ENCODE peak calls at places on chromosomes 1 and 21, in seven cellular contexts. M is mammary epithelial cell, V is PC-9, R is fibroblast of lung, N is HCT116, J is endothelial cell of umbilical vein, H is GM23338. W is an unnamed sample.

GRCh38 chr1:235998812-235999211 is 66.1 kb downstream of the NID1 start:
- DNase-seq in M (peak; percentile 47), V (peak; percentile 15), R (no peak), N (no peak), J (no peak), H (no peak), W (peak; percentile 39)

GRCh38 chr1:185894806-185895205 is 160.6 kb downstream of the HMCN1 start:
- DNase-seq in M (no peak), V (no peak), R (peak; percentile 9), N (no peak), J (peak; percentile 49), H (no peak), W (no peak)

GRCh38 chr1:151943591-151943990 is 34.3 kb upstream of the THEM4 start:
- DNase-seq in M (no peak), V (no peak), R (no peak), N (no peak), J (no peak), H (no peak), W (no peak)

GRCh38 chr1:33280091-33280661 is 23.9 kb downstream of the ZNF362 start:
- DNase-seq in M (no peak), V (no peak), R (no peak), N (no peak), J (no peak), H (peak; percentile 31), W (no peak)

GRCh38 chr1:215133532-215133931 is 51.0 kb downstream of the KCNK2 start:
- DNase-seq in M (no peak), V (no peak), R (no peak), N (no peak), J (no peak), H (no peak), W (no peak)

GRCh38 chr21:18443686-18444085 is 40.1 kb upstream of the TMPRSS15 start:
- DNase-seq in M (no peak), V (no peak), R (no peak), N (no peak), J (no peak), H (no peak), W (no peak)

GRCh38 chr21:41764558-41765392 is 2.1 kb downstream of the RIPK4 start:
- DNase-seq in M (peak; percentile 61), V (peak; percentile 38), R (no peak), N (no peak), J (no peak), H (no peak), W (no peak)

GRCh38 chr1:10866314-10867091 is 70.1 kb upstream of the CASZ1 start:
- DNase-seq in M (no peak), V (no peak), R (no peak), N (no peak), J (no peak), H (peak; percentile 81), W (no peak)

GRCh38 chr1:237500566-237500965 is 390.2 kb downstream of the ZP4 start:
- DNase-seq in M (no peak), V (no peak), R (no peak), N (no peak), J (no peak), H (no peak), W (no peak)

GRCh38 chr1:225485991-225486530 is 58.2 kb upstream of the LBR start:
- DNase-seq in M (no peak), V (no peak), R (no peak), N (no peak), J (no peak), H (no peak), W (no peak)

GRCh38 chr1:225482489-225482950 is 54.7 kb upstream of the LBR start:
- DNase-seq in M (no peak), V (no peak), R (peak; percentile 19), N (no peak), J (no peak), H (no peak), W (no peak)

GRCh38 chr1:225481738-225482137 is 53.9 kb upstream of the LBR start:
- DNase-seq in M (no peak), V (no peak), R (no peak), N (no peak), J (no peak), H (no peak), W (no peak)

GRCh38 chr1:225484657-225485606 is 57.1 kb upstream of the LBR start:
- DNase-seq in M (no peak), V (no peak), R (no peak), N (no peak), J (no peak), H (no peak), W (no peak)

GRCh38 chr1:225483818-225484656 is 56.2 kb upstream of the LBR start:
- DNase-seq in M (no peak), V (no peak), R (no peak), N (no peak), J (no peak), H (no peak), W (no peak)
- H2AFZ ChIP-seq in M (no peak overlapping the region), V (no peak overlapping the region), R (no peak overlapping the region), N (no peak overlapping the region), J (no peak overlapping the region), H (no peak overlapping the region), W (no peak overlapping the region)

GRCh38 chr1:14949270-14949835 is 204.2 kb upstream of the TMEM51 start:
- DNase-seq in M (no peak), V (no peak), R (no peak), N (no peak), J (no peak), H (no peak), W (no peak)

GRCh38 chr1:14949836-14950674 is 203.5 kb upstream of the TMEM51 start:
- DNase-seq in M (no peak), V (no peak), R (no peak), N (no peak), J (no peak), H (no peak), W (no peak)

GRCh38 chr1:14947421-14947820 is 206.1 kb upstream of the TMEM51 start:
- DNase-seq in M (no peak), V (no peak), R (no peak), N (no peak), J (no peak), H (no peak), W (no peak)

GRCh38 chr1:14946567-14947285 is 206.8 kb upstream of the TMEM51 start:
- DNase-seq in M (peak; percentile 52), V (peak; percentile 68), R (peak; percentile 74), N (no peak), J (peak; percentile 34), H (no peak), W (no peak)

GRCh38 chr1:14948112-14948652 is 205.4 kb upstream of the TMEM51 start:
- DNase-seq in M (no peak), V (no peak), R (no peak), N (no peak), J (no peak), H (no peak), W (no peak)
- H3K4me1 ChIP-seq in M (peaks cover 20% of the 10 kb centered on the region), V (no peaks in the 10 kb centered on the region), R (peaks cover 32% of the 10 kb centered on the region), N (peaks cover 29% of the 10 kb centered on the region), J (peaks cover 8% of the 10 kb centered on the region), H (peaks cover 21% of the 10 kb centered on the region), W (no peaks in the 10 kb centered on the region)

GRCh38 chr1:28582248-28582615 is 9.8 kb upstream of the RAB42 start:
- DNase-seq in M (peak; percentile 42), V (no peak), R (peak; percentile 63), N (no peak), J (peak; percentile 66), H (no peak), W (no peak)

GRCh38 chr1:28579374-28579773 is 12.7 kb upstream of the RAB42 start:
- DNase-seq in M (no peak), V (no peak), R (no peak), N (no peak), J (no peak), H (no peak), W (no peak)

GRCh38 chr1:28578696-28579218 is 13.3 kb upstream of the RAB42 start:
- DNase-seq in M (no peak), V (no peak), R (no peak), N (no peak), J (no peak), H (no peak), W (no peak)

GRCh38 chr1:28580706-28581530 is 11.1 kb upstream of the RAB42 start:
- DNase-seq in M (peak; percentile 34), V (peak; percentile 28), R (peak; percentile 53), N (no peak), J (peak; percentile 49), H (peak; percentile 34), W (peak; percentile 75)

GRCh38 chr1:28581531-28582247 is 10.4 kb upstream of the RAB42 start:
- DNase-seq in M (peak; percentile 95), V (peak; percentile 93), R (peak; percentile 96), N (peak; percentile 90), J (peak; percentile 97), H (peak; percentile 95), W (peak; percentile 98)
- H2AFZ ChIP-seq in M (peak overlapping the region; percentile 89), V (peak overlapping the region; percentile 90), R (peak overlapping the region; percentile 81), N (no peak overlapping the region), J (peak overlapping the region; percentile 94), H (peak overlapping the region; percentile 96), W (peak overlapping the region; percentile 90)

GRCh38 chr1:154955718-154956513 is at the start of gene PBXIP1:
- DNase-seq in M (peak; percentile 85), V (peak; percentile 82), R (peak; percentile 89), N (peak; percentile 80), J (peak; percentile 98), H (peak; percentile 99), W (peak; percentile 97)

GRCh38 chr1:154956557-154956956 is 658 bp upstream of the PBXIP1 start:
- DNase-seq in M (no peak), V (no peak), R (no peak), N (no peak), J (peak; percentile 15), H (no peak), W (no peak)

GRCh38 chr1:154955039-154955717 is 721 bp downstream of the PBXIP1 start:
- DNase-seq in M (peak; percentile 53), V (no peak), R (peak; percentile 68), N (no peak), J (peak; percentile 73), H (peak; percentile 89), W (peak; percentile 88)

GRCh38 chr1:154958681-154959447 is 2.7 kb downstream of the PYGO2 start:
- DNase-seq in M (no peak), V (no peak), R (no peak), N (no peak), J (no peak), H (no peak), W (no peak)

DNA sequence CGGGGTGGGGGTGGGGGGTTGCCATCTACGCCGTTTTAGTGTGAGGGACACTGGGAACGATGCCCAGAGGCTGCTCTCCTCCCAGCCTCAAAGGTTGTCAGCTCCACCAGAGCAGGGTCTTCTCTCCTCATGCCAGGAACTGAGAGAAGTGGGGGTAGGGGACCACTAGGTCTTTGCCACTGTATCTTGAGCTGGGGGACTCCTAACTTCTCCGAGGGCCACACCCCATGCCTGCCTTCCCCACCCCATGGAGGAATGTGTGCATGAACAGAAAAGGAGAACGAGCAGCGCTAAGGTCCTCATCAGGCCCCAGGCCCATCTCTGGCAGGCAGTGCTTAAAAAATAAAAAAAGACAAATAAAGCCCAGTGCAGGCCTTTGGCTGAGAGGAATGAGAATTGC is 1.4 kb upstream of the PBXIP1 start:
- DNase-seq in M (no peak), V (no peak), R (no peak), N (no peak), J (no peak), H (no peak), W (no peak)
- H3K4me1 ChIP-seq in M (peaks cover 25% of the 10 kb centered on the region), V (peaks cover 15% of the 10 kb centered on the region), R (peaks cover 16% of the 10 kb centered on the region), N (peaks cover 43% of the 10 kb centered on the region), J (peaks cover 29% of the 10 kb centered on the region), H (peaks cover 40% of the 10 kb centered on the region), W (peaks cover 54% of the 10 kb centered on the region)

DNA sequence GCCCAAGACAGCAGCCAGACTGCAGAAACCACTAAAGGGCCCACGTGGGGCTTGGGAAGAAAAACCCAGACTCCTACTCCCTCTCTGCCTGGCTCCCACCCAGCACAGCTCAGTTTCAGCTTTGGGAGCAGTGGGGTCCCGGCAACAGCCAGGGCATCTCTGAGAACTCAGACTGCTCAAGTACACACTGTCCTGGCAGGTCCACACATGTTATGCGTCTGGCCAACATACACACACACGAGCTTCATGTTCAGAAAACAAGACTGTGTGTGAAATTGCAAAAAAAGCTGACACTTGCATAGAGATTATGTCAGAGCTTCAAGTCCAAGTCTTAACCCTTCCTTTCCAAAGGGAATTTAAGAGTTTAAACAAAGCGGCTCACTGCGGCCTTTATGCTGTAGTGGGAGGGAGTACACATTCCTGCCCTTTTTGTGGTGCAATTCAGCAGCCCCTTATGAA is 136.6 kb upstream of the CD34 start:
- DNase-seq in M (peak; percentile 37), V (no peak), R (peak; percentile 91), N (no peak), J (no peak), H (no peak), W (no peak)
- H2AFZ ChIP-seq in M (no peak overlapping the region), V (no peak overlapping the region), R (no peak overlapping the region), N (no peak overlapping the region), J (no peak overlapping the region), H (no peak overlapping the region), W (no peak overlapping the region)

W was measured in Karpas-422.